ENCODE peak calls at places on chromosome 11, in eight cellular contexts. H, M, J, Q, B, O, A and N are unnamed samples.

GRCh38 chr11:62324738-62325556 is 12.3 kb upstream of the ASRGL1 start:
- DNase-seq in H (peak), M (no peak), J (no peak), Q (no peak), B (peak), O (peak), A (peak), N (peak)

GRCh38 chr11:69160296-69161116 is 4.8 kb downstream of the SMIM38 start:
- DNase-seq in H (no peak), M (no peak), J (no peak), Q (no peak), B (no peak), O (no peak), A (no peak), N (no peak)

GRCh38 chr11:68312117-68312779 is at the start of gene LRP5:
- DNase-seq in H (no peak), M (no peak), J (peak), Q (peak), B (no peak), O (peak), A (peak), N (no peak)

GRCh38 chr11:12392672-12393071 is 15.3 kb downstream of the PARVA start:
- DNase-seq in H (no peak), M (no peak), J (no peak), Q (no peak), B (no peak), O (no peak), A (no peak), N (no peak)

GRCh38 chr11:112806256-112806655 is 155.0 kb upstream of the NCAM1 start:
- DNase-seq in H (no peak), M (no peak), J (no peak), Q (no peak), B (no peak), O (no peak), A (no peak), N (no peak)

GRCh38 chr11:12502041-12502440 is 124.7 kb downstream of the PARVA start:
- DNase-seq in H (no peak), M (no peak), J (no peak), Q (no peak), B (no peak), O (no peak), A (peak), N (no peak)

GRCh38 chr11:128893578-128894295 is 2.6 kb downstream of the KCNJ5 start:
- DNase-seq in H (no peak), M (no peak), J (peak), Q (no peak), B (no peak), O (no peak), A (no peak), N (peak)

GRCh38 chr11:706439-706956 is 467 bp downstream of the EPS8L2 start:
- DNase-seq in H (no peak), M (no peak), J (no peak), Q (peak), B (peak), O (peak), A (peak), N (peak)

GRCh38 chr11:45593992-45594391 is 71.4 kb downstream of the CHST1 start:
- DNase-seq in H (no peak), M (no peak), J (peak), Q (no peak), B (no peak), O (no peak), A (no peak), N (no peak)

GRCh38 chr11:12868315-12869073 is 140.6 kb upstream of the RASSF10 start:
- DNase-seq in H (no peak), M (no peak), J (no peak), Q (no peak), B (no peak), O (no peak), A (peak), N (no peak)

GRCh38 chr11:5726351-5726750 is 9.9 kb upstream of the OR56B1 start:
- DNase-seq in H (no peak), M (no peak), J (no peak), Q (no peak), B (no peak), O (no peak), A (no peak), N (no peak)

GRCh38 chr11:57459112-57460016 is 964 bp upstream of the RTN4RL2 start:
- DNase-seq in H (no peak), M (no peak), J (no peak), Q (no peak), B (no peak), O (no peak), A (peak), N (no peak)

GRCh38 chr11:1917523-1918435 is 1.7 kb upstream of the TNNT3 start:
- DNase-seq in H (no peak), M (no peak), J (no peak), Q (no peak), B (peak), O (no peak), A (no peak), N (peak)

GRCh38 chr11:1916986-1917522 is 2.4 kb upstream of the TNNT3 start:
- DNase-seq in H (no peak), M (no peak), J (no peak), Q (no peak), B (peak), O (no peak), A (no peak), N (peak)

GRCh38 chr11:1920128-1920908 is 815 bp downstream of the TNNT3 start:
- DNase-seq in H (no peak), M (no peak), J (no peak), Q (no peak), B (no peak), O (no peak), A (no peak), N (no peak)

GRCh38 chr11:1919428-1920127 is at the start of gene TNNT3:
- DNase-seq in H (no peak), M (no peak), J (no peak), Q (no peak), B (peak), O (no peak), A (no peak), N (no peak)

DNA sequence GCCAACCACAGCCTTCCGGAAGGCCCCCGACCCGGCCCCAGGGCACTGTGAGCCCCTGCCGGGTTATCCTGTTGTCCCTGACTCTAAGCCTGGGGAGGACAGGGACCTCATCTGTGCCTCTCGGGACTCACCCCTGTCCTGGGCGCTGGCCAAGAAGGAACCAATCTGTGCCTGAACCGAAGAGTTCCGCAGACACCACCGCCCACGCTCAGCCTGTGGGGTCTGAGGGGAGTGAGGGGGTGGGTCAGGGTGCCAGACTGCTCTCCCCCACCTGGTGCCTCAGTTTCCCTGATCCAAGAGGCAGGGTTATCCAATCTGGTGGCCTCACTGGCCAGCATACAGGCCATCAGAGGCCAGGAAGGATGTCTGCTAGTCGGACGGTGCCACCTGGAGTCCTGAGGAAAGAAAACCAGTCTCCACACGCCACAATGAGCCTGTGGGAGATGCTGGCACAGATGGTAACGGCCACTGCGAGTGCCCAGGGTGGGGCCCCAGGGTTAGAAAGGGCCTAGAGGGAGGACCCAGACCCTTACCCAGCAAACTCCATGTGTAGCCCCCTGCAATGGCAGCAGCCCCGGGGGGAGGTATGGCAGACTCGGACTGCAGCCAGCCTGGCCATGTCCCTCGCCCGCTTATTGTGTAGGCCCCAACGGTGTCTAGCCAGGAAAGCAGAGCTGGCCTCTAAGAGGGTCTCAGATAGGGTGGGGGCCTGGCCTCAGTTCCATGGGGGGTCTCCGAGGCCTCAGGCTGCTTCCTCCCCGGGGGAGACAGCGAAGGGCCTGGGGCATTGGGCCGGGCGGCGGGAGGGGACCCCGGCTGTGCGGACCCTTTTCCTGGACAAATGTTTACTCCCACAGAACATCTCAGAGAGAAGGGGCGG is 827 bp upstream of the TNNT3 start:
- DNase-seq in H (no peak), M (no peak), J (no peak), Q (no peak), B (peak), O (no peak), A (no peak), N (peak)
- TF ChIP-seq CTCF in H (no peak), M (no peak), J (no peak), Q (no peak), B (no peak), O (no peak), A (no peak), N (no peak)

GRCh38 chr11:74948898-74949747 is at the start of the genes SPCS2 and XRRA1:
- DNase-seq in H (peak), M (peak), J (peak), Q (peak), B (peak), O (peak), A (peak), N (peak)
- TF ChIP-seq POLR2A in H (peak), M (peak), J (peak), Q (peak), B (peak), O (peak), A (peak), N (peak)

GRCh38 chr11:35711173-35711910 is 48.8 kb downstream of the TRIM44 start:
- DNase-seq in H (no peak), M (no peak), J (no peak), Q (no peak), B (no peak), O (no peak), A (no peak), N (no peak)
- TF ChIP-seq CTCF in H (no peak), M (no peak), J (no peak), Q (no peak), B (no peak), O (no peak), A (peak), N (peak)

GRCh38 chr11:65437436-65438227 is 15.0 kb downstream of the NEAT1 start:
- DNase-seq in H (no peak), M (peak), J (peak), Q (no peak), B (no peak), O (peak), A (peak), N (peak)
- TF ChIP-seq POLR2A in H (peak), M (no peak), J (no peak), Q (no peak), B (peak), O (peak), A (peak), N (peak)

DNA sequence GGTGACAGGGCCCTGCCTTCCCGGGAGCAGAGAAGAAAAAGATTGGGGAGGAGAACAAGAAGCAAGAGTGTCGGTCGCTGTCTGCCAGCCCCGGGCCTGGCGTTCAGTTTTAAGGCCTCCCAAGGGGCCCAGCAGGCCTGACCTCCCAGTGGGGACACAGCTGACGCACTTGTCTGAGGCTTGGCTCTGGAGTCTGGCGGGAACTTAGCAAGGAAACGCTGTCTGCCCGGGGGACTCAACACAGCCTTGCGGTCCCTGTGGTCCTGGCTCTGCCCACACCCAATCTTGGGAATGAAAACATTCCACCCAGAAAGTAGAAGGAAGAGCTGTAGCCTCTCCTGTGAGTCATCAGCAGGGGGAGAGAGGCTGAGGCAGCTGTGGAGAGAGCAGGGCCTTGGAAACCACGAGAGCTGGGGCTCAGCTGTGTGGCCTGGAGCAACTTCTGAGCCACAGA is 54.4 kb downstream of the TRAF6 start:
- DNase-seq in H (peak), M (peak), J (peak), Q (peak), B (no peak), O (peak), A (peak), N (peak)
- TF ChIP-seq CTCF in H (no peak), M (no peak), J (no peak), Q (no peak), B (no peak), O (no peak), A (no peak), N (no peak)

DNA sequence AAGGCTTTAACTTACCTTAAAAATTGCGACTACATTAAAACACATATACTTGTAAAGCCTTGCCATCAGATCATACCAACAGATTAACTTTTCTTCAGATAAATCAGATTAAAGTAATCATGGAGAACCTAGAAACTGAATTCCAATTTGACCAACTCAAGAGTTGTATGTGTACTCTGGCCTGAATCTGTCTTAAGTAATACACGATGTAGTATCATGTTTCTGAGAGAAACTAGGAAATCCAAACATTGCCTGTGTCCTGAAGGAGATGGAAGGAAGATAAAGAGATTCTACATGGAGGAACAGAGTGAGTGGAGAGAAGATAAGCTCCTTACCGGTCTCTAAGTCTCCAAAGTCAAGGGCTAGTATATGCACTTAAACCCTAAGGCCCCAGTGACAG is 162.1 kb downstream of the CADM1 start:
- DNase-seq in H (no peak), M (no peak), J (no peak), Q (no peak), B (no peak), O (no peak), A (no peak), N (no peak)
- TF ChIP-seq POLR2A in H (no peak), M (no peak), J (no peak), Q (no peak), B (no peak), O (no peak), A (no peak), N (no peak)

GRCh38 chr11:22472306-22472705 is 134.1 kb downstream of the SLC17A6 start:
- DNase-seq in H (no peak), M (no peak), J (no peak), Q (no peak), B (no peak), O (no peak), A (peak), N (no peak)
- TF ChIP-seq CTCF in H (no peak), M (no peak), J (no peak), Q (no peak), B (no peak), O (no peak), A (peak), N (no peak)

DNA sequence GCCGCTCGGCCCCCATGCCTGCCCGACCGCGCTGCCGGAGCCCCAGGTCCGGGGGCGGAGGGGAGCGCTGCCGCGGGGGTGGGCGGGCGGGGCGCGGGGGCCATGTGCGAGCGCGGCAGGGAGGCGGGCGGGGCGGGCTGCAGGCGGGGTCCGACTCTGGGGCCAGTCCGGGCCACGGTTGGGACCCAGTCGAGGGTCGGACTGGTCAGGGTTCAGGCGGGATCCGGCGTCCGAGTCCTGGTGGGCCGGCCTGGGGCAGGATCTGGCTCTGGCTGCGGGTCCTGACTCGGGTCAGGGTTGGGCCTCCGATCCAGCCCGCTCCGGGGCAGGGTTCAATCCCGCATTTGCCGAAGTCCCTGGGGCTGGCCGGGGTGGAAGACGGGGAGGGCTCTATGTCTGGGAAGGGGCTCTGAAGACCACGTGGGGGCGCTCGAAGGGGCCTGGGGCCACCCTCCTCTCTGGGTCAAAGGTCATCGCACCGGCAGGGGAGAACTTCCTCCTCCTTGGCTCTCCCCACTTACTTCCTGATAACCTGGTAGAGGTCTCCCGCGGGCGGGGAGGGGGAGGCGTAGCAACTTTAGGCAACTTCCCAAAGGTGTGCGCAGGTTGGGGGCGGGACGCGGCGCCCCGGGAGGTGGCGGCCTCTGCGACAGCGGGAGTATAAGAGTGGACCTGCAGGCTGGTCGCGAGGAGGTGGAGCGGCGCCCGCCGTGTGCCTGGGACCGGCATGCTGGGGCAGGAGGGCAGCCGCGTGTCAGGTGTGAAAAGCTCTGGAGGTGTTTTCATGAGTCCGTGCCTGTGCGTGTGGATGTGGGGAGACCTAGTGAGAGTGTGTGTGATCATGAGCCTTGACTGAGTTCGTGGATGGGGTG is 603 bp downstream of the ESRRA start:
- DNase-seq in H (peak), M (peak), J (peak), Q (peak), B (peak), O (peak), A (peak), N (peak)
- TF ChIP-seq POLR2A in H (no peak), M (peak), J (no peak), Q (no peak), B (peak), O (peak), A (no peak), N (no peak)

DNA sequence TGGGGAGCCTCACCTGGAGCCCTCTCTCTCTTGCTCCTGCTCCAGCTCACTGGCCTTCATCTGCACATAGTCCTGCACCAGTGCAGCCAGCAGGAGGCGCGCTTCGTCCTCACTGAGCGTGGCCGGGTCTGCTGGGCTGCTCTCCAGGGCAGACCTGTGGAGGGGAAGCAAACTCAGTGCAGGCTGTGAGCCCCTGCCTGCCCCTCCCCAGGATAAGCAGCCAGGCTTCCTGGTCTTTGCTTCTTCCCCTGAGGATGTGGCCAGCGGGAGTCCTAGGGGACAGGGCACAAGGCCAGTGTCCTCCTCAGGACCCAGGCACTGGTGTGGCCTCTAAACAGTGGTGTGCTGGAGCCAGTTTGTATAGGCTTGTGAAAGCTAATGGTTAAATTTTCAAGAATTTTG is 2.2 kb downstream of the CALCA start:
- DNase-seq in H (no peak), M (no peak), J (no peak), Q (no peak), B (peak), O (peak), A (peak), N (peak)
- TF ChIP-seq CTCF in H (peak), M (no peak), J (no peak), Q (no peak), B (no peak), O (peak), A (peak), N (peak)

GRCh38 chr11:67271548-67272284 is 5.4 kb downstream of the GRK2 start:
- DNase-seq in H (no peak), M (peak), J (peak), Q (peak), B (peak), O (peak), A (no peak), N (peak)
- TF ChIP-seq POLR2A in H (no peak), M (no peak), J (no peak), Q (no peak), B (no peak), O (no peak), A (no peak), N (no peak)